ENCODE peak calls at places on chromosomes 11 and 22, in six cellular contexts. A is left lung, K is PC-9, D is esophagus squamous epithelium, S is uterus, N is A673. H is an unnamed sample.
A peak's percentile ranks its signal among the peaks of the same experiment; 100 is the strongest.

GRCh38 chr11:110311783-110312578 is 15.6 kb upstream of the RDX start:
- DNase-seq in S (no peak), N (no peak), D (no peak), A (no peak), K (peak; percentile 32), H (no peak)

GRCh38 chr22:46064966-46065666 is 85.2 kb upstream of the PPARA start:
- DNase-seq in D (no peak), K (no peak), S (peak; percentile 44), N (no peak), A (no peak), H (no peak)

GRCh38 chr11:44738791-44739190 is 12.0 kb downstream of the TSPAN18 start:
- DNase-seq in N (no peak), A (no peak), K (no peak), S (no peak), D (no peak), H (no peak)

GRCh38 chr11:85643255-85643654 is 4.5 kb upstream of the TMEM126A start:
- DNase-seq in A (no peak), K (no peak), N (peak; percentile 51), D (no peak), S (no peak), H (no peak)

GRCh38 chr11:76769071-76769560 is 14.0 kb upstream of the TSKU start:
- DNase-seq in D (no peak), N (peak; percentile 78), K (no peak), A (no peak), S (no peak), H (no peak)

GRCh38 chr11:45655347-45655756 is 10.1 kb downstream of the CHST1 start:
- DNase-seq in K (peak; percentile 64), A (peak; percentile 86), N (peak; percentile 93), S (peak; percentile 63), D (no peak), H (peak; percentile 47)

GRCh38 chr11:60855726-60856633 is at the start of gene PTGDR2:
- DNase-seq in D (no peak), A (no peak), N (no peak), S (no peak), K (no peak), H (peak; percentile 47)

GRCh38 chr11:71451596-71452353 is 1.2 kb upstream of the NADSYN1 start:
- DNase-seq in N (peak; percentile 14), D (no peak), A (no peak), K (peak; percentile 34), S (no peak), H (no peak)

GRCh38 chr11:122248130-122248529 is 132.1 kb upstream of the BLID start:
- DNase-seq in A (no peak), D (no peak), K (no peak), S (no peak), N (no peak), H (no peak)

GRCh38 chr11:45919276-45919675 is 1.6 kb upstream of the PEX16 start:
- DNase-seq in A (peak; percentile 28), N (no peak), D (no peak), S (no peak), K (no peak), H (no peak)

GRCh38 chr11:93668171-93668570 is 6.7 kb downstream of the CEP295 start:
- DNase-seq in N (no peak), D (no peak), A (no peak), S (no peak), K (no peak), H (no peak)

GRCh38 chr11:119990306-119991021 is 147.4 kb downstream of the TRIM29 start:
- DNase-seq in K (no peak), D (no peak), N (no peak), S (no peak), A (peak; percentile 70), H (no peak)

GRCh38 chr11:6911378-6911777 is 9.4 kb upstream of the OR2D3 start:
- DNase-seq in D (no peak), A (no peak), S (no peak), K (no peak), N (no peak), H (no peak)

GRCh38 chr11:2664331-2664730 is 35.5 kb downstream of the KCNQ1OT1 start:
- DNase-seq in N (no peak), A (peak; percentile 28), K (no peak), D (no peak), S (no peak), H (no peak)

GRCh38 chr11:95093548-95093947 is 3.9 kb downstream of the ENDOD1 start:
- DNase-seq in A (no peak), N (peak; percentile 24), K (no peak), D (no peak), S (no peak), H (no peak)

GRCh38 chr11:121555172-121555571 is 102.4 kb upstream of the SORL1-AS1 start:
- DNase-seq in K (no peak), N (no peak), S (no peak), A (no peak), D (no peak), H (no peak)

GRCh38 chr11:48900131-48900800 is 83.4 kb downstream of the TRIM51G start:
- DNase-seq in N (no peak), S (no peak), K (no peak), D (no peak), A (peak; percentile 75), H (no peak)

GRCh38 chr22:29842740-29843139 is 4.7 kb upstream of the ASCC2 start:
- DNase-seq in S (no peak), N (no peak), A (no peak), K (peak; percentile 30), D (no peak), H (no peak)

GRCh38 chr11:115606223-115607220 is 102.3 kb upstream of the CADM1 start:
- DNase-seq in D (no peak), K (no peak), S (peak; percentile 27), A (peak; percentile 38), N (no peak), H (no peak)

GRCh38 chr22:26990503-26991189 is 333.3 kb downstream of the MIAT start:
- DNase-seq in D (no peak), N (no peak), K (no peak), A (no peak), S (no peak), H (no peak)

GRCh38 chr11:2950825-2951224 is 21.6 kb upstream of the PHLDA2 start:
- DNase-seq in K (no peak), N (no peak), D (no peak), A (no peak), S (no peak), H (no peak)

GRCh38 chr11:91394073-91394717 is 830.4 kb upstream of the FAT3 start:
- DNase-seq in K (no peak), S (no peak), A (no peak), D (no peak), N (no peak), H (no peak)

GRCh38 chr11:26467506-26467905 is 104.6 kb downstream of the MUC15 start:
- DNase-seq in D (no peak), K (no peak), S (no peak), A (no peak), N (no peak), H (no peak)

GRCh38 chr22:46977656-46978343 is 215.3 kb downstream of the TBC1D22A start:
- DNase-seq in K (no peak), A (no peak), S (no peak), N (no peak), D (no peak), H (no peak)

GRCh38 chr11:36229091-36229490 is 60.1 kb downstream of the COMMD9 start:
- DNase-seq in A (no peak), D (no peak), S (no peak), K (no peak), N (no peak), H (no peak)

GRCh38 chr11:124725719-124726105 is 14.0 kb upstream of the NRGN start:
- DNase-seq in S (no peak), K (no peak), A (no peak), D (no peak), N (peak; percentile 74), H (no peak)

GRCh38 chr11:7278314-7278917 is 26.7 kb downstream of the SYT9 start:
- DNase-seq in K (no peak), N (peak; percentile 31), A (no peak), S (no peak), D (no peak), H (no peak)

GRCh38 chr22:24807284-24807950 is 1.4 kb downstream of the SGSM1 start:
- DNase-seq in K (no peak), N (no peak), S (peak; percentile 22), D (no peak), A (no peak), H (no peak)

GRCh38 chr11:18618341-18619025 is 15.7 kb downstream of the SPTY2D1 start:
- DNase-seq in K (no peak), D (no peak), S (no peak), N (no peak), A (no peak), H (no peak)

GRCh38 chr22:49777569-49778250 is 50.0 kb downstream of the BRD1 start:
- DNase-seq in S (no peak), D (no peak), K (no peak), N (no peak), A (peak; percentile 77), H (no peak)

GRCh38 chr22:49774499-49775151 is 53.0 kb downstream of the BRD1 start:
- DNase-seq in N (no peak), D (no peak), A (peak; percentile 64), K (no peak), S (no peak), H (peak; percentile 2)

GRCh38 chr22:49775191-49776052 is 52.3 kb downstream of the BRD1 start:
- DNase-seq in K (no peak), A (peak; percentile 58), N (no peak), D (no peak), S (no peak), H (no peak)

GRCh38 chr22:49776053-49776511 is 51.6 kb downstream of the BRD1 start:
- DNase-seq in A (peak; percentile 63), D (no peak), S (no peak), K (no peak), N (no peak), H (peak; percentile 17)

GRCh38 chr22:49776891-49777290 is 50.8 kb downstream of the BRD1 start:
- DNase-seq in D (no peak), S (no peak), K (no peak), N (no peak), A (peak; percentile 70), H (peak; percentile 13)
- H3K36me3 ChIP-seq in D (peaks cover 24% of the 10 kb centered on the region), S (no peaks in the 10 kb centered on the region), K (peaks cover 23% of the 10 kb centered on the region), N (peaks cover 60% of the 10 kb centered on the region), A (peaks cover 93% of the 10 kb centered on the region), H (peaks cover 18% of the 10 kb centered on the region)

GRCh38 chr22:35719212-35719869 is 1.7 kb downstream of the APOL5 start:
- DNase-seq in N (no peak), K (no peak), D (no peak), S (no peak), A (no peak), H (no peak)
- TF ChIP-seq CTCF in N (peak; percentile 37), K (no peak), D (no peak), S (no peak), A (no peak), H (no peak)

GRCh38 chr22:38491707-38492348 is 14.3 kb downstream of the DDX17 start:
- DNase-seq in K (no peak), S (no peak), D (no peak), N (no peak), A (no peak), H (no peak)
- H3K36me3 ChIP-seq in K (peaks cover 96% of the 10 kb centered on the region), S (peaks cover 3% of the 10 kb centered on the region), D (peaks cover 46% of the 10 kb centered on the region), N (peaks cover 100% of the 10 kb centered on the region), A (peaks cover 100% of the 10 kb centered on the region), H (peaks cover 90% of the 10 kb centered on the region)

DNA sequence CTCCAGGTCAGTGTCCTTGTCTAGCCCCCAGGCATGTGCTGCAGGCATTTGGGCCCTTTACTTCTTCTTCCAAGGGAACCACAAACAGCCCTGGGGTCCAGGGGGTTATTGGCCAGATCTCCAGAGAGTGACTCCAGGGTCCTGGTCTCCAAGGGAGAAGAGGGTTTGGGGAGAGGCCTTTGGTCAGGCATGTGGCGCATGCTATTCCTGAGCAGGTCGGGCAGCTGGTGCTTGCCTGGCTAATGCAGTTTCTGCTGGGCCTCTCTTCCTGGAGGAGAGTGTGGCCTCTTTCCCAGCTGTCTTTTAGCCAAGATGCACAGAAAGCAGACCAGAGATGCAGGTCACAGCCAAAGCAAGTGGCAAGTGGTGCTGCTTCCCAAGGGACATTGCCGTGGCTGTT is 3.8 kb upstream of the RFPL2 start:
- DNase-seq in A (no peak), D (no peak), K (no peak), N (no peak), S (no peak), H (no peak)
- TF ChIP-seq CTCF in A (no peak), D (no peak), K (no peak), N (no peak), S (no peak), H (no peak)